ENCODE peak calls at places on chromosomes 2 and 18, in six cellular contexts. J is prostate gland; M is Peyer's patch; V is A673; P is MM.1S; A is CD8-positive, alpha-beta T cell. C is an unnamed sample.

GRCh38 chr2:133557624-133558023 is 10.6 kb downstream of the NCKAP5 start:
- DNase-seq in V (no peak), M (no peak), A (no peak), P (no peak), J (no peak), C (no peak)

GRCh38 chr2:233267516-233268245 is 16.2 kb downstream of the ATG16L1 start:
- DNase-seq in M (peak; percentile 96), P (peak; percentile 92), A (peak; percentile 77), V (no peak), J (no peak), C (peak; percentile 49)

GRCh38 chr2:48209214-48209885 is 303.1 kb upstream of the FBXO11 start:
- DNase-seq in V (peak; percentile 67), J (no peak), A (no peak), P (no peak), M (no peak), C (no peak)

GRCh38 chr2:216139884-216140283 is 30.7 kb downstream of the XRCC5 start:
- DNase-seq in J (no peak), V (peak; percentile 25), M (peak; percentile 26), P (peak; percentile 39), A (peak; percentile 21), C (peak; percentile 55)

GRCh38 chr18:39340418-39340817 is 1774.8 kb upstream of the CELF4 start:
- DNase-seq in A (no peak), J (no peak), P (no peak), M (no peak), V (no peak), C (no peak)

GRCh38 chr18:50863840-50864239 is 15.1 kb upstream of the ME2 start:
- DNase-seq in J (no peak), A (no peak), M (no peak), V (no peak), P (no peak), C (no peak)

GRCh38 chr2:38533180-38533579 is 69.5 kb downstream of the HNRNPLL start:
- DNase-seq in M (peak; percentile 77), A (no peak), J (no peak), P (peak; percentile 90), V (no peak), C (no peak)

GRCh38 chr18:46917808-46918600 is 602 bp downstream of the KATNAL2 start:
- DNase-seq in V (peak; percentile 35), M (peak; percentile 20), J (peak; percentile 12), P (no peak), A (no peak), C (peak; percentile 59)

GRCh38 chr2:62478093-62478580 is 27.9 kb downstream of the TMEM17 start:
- DNase-seq in P (no peak), A (no peak), V (no peak), M (no peak), J (peak; percentile 32), C (peak; percentile 22)

GRCh38 chr18:59899298-59900221 is at the start of gene PMAIP1:
- DNase-seq in V (peak; percentile 94), J (peak; percentile 92), A (peak; percentile 79), M (peak; percentile 90), P (peak; percentile 79), C (peak; percentile 92)

GRCh38 chr18:50218432-50219197 is 23.7 kb upstream of the MYO5B start:
- DNase-seq in V (peak; percentile 20), J (no peak), A (peak; percentile 39), P (peak; percentile 54), M (peak; percentile 31), C (no peak)

GRCh38 chr2:54635554-54636152 is 87.8 kb upstream of the EML6 start:
- DNase-seq in A (no peak), V (no peak), J (no peak), M (no peak), P (no peak), C (no peak)

GRCh38 chr18:48621815-48622555 is 83.2 kb downstream of the CTIF start:
- DNase-seq in J (no peak), M (no peak), V (no peak), P (no peak), A (no peak), C (no peak)

GRCh38 chr2:12463189-12463588 is 253.5 kb upstream of the TRIB2 start:
- DNase-seq in J (no peak), V (peak; percentile 10), A (no peak), M (no peak), P (no peak), C (no peak)

GRCh38 chr18:3037423-3037915 is 24.5 kb upstream of the LPIN2 start:
- DNase-seq in A (no peak), J (peak; percentile 39), P (peak; percentile 94), M (peak; percentile 30), V (no peak), C (no peak)

GRCh38 chr2:232937278-232937906 is 67.3 kb downstream of the SNORC start:
- DNase-seq in V (no peak), M (no peak), J (no peak), A (no peak), P (no peak), C (no peak)

GRCh38 chr2:128284037-128284441 is 34.6 kb downstream of the HS6ST1 start:
- DNase-seq in J (no peak), M (no peak), A (no peak), P (no peak), V (no peak), C (peak; percentile 29)

GRCh38 chr18:50151876-50152275 is 43.1 kb downstream of the MYO5B start:
- DNase-seq in M (no peak), J (no peak), P (no peak), A (no peak), V (peak; percentile 19), C (no peak)

GRCh38 chr2:11379558-11379957 is 35.1 kb upstream of the ROCK2 start:
- DNase-seq in V (peak; percentile 59), J (peak; percentile 48), A (no peak), P (no peak), M (no peak), C (no peak)

GRCh38 chr2:24164416-24164973 is 10.4 kb upstream of the FAM228A start:
- DNase-seq in J (no peak), M (peak; percentile 62), A (peak; percentile 41), V (peak; percentile 30), P (peak; percentile 38), C (no peak)

GRCh38 chr2:127386764-127387654 is 766 bp downstream of the MAP3K2 start:
- DNase-seq in A (peak; percentile 82), V (peak; percentile 92), J (peak; percentile 74), P (peak; percentile 92), M (peak; percentile 87), C (peak; percentile 86)

GRCh38 chr2:120734930-120735611 is 597 bp upstream of the GLI2 start:
- DNase-seq in M (no peak), V (no peak), A (no peak), J (no peak), P (no peak), C (no peak)

GRCh38 chr2:108383146-108383830 is 5.5 kb downstream of the SULT1C4 start:
- DNase-seq in P (no peak), V (no peak), J (no peak), A (no peak), M (no peak), C (no peak)

GRCh38 chr2:23602113-23602512 is 217.1 kb downstream of the KLHL29 start:
- DNase-seq in P (no peak), V (peak; percentile 77), A (no peak), M (no peak), J (no peak), C (no peak)

GRCh38 chr2:160221391-160222276 is 21.6 kb upstream of the ITGB6 start:
- DNase-seq in A (no peak), M (no peak), V (no peak), J (peak; percentile 43), P (no peak), C (peak; percentile 87)

GRCh38 chr2:88199912-88200682 is 30.0 kb downstream of the THNSL2 start:
- DNase-seq in V (no peak), J (no peak), P (no peak), A (peak; percentile 10), M (peak; percentile 25), C (no peak)

GRCh38 chr2:144131042-144131441 is 388.9 kb downstream of the ZEB2 start:
- DNase-seq in V (no peak), P (no peak), A (no peak), M (no peak), J (no peak), C (no peak)

GRCh38 chr2:234863043-234863934 is 88.5 kb upstream of the SH3BP4 start:
- DNase-seq in V (no peak), M (no peak), P (no peak), A (no peak), J (peak; percentile 64), C (peak; percentile 35)

GRCh38 chr18:35634376-35634775 is 52.8 kb downstream of the GALNT1 start:
- DNase-seq in J (no peak), P (no peak), V (no peak), A (no peak), M (no peak), C (no peak)

GRCh38 chr18:62524443-62525200 is 1.8 kb downstream of the ZCCHC2 start:
- DNase-seq in P (peak; percentile 42), A (peak; percentile 63), M (peak; percentile 61), J (peak; percentile 58), V (peak; percentile 42), C (peak; percentile 69)
- H3K4me3 ChIP-seq in P (peak overlapping the region; percentile 63), A (peak overlapping the region; percentile 86), M (peak overlapping the region; percentile 85), J (peak overlapping the region; percentile 84), V (peak overlapping the region; percentile 88), C (peak overlapping the region; percentile 86)

GRCh38 chr18:28588884-28589549 is 412.1 kb upstream of the CDH2 start:
- DNase-seq in M (no peak), V (no peak), J (no peak), A (no peak), P (no peak), C (no peak)

DNA sequence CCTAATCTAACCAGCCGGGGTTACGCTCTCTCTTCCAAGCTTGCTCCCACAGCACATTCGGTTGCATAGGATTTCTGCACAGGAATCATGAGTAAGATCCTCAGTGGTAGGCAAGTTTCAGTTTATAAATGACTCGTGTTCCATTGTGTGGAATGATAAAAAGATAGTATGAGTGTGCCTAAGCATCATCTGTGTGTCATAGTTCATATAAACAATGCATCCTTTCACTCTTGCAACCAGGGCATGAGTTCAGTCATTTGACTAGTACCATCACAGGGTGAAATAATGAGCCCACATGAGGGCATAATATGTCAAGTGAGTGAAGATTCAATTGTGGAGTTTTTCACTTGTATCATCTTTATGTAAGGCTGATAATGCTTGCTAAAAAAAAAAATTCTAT is 417.1 kb upstream of the CDH2 start:
- DNase-seq in A (no peak), J (no peak), M (no peak), V (no peak), P (no peak), C (no peak)
- TF ChIP-seq CTCF in A (no peak), J (no peak), M (no peak), V (no peak), P (no peak), C (no peak)

DNA sequence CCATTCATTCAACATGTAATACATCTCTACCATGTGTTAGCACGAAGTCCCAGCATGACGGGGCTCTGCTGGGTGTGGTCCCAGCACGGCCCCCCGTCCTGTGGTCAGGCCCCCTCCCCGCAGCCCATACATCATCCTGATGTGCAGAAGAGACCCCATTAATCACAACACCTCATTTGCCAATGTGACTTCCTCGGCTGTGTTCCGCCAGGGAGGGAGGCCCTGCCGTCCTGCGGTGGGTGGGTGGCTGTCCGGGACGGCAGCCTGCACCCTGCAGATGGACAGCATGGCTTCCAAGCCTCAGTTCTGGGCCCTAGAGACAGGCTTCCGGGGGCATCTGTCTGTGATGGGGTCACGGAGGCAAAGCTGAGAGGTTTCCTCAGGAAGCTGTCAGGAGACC is 254.0 kb downstream of the CYP26B1 start:
- DNase-seq in P (no peak), A (no peak), M (no peak), J (no peak), V (no peak), C (no peak)
- H3K4me1 ChIP-seq in P (no peaks in the 10 kb centered on the region), A (no peaks in the 10 kb centered on the region), M (no peaks in the 10 kb centered on the region), J (no peaks in the 10 kb centered on the region), V (no peaks in the 10 kb centered on the region), C (no peaks in the 10 kb centered on the region)

GRCh38 chr2:105794926-105795574 is 50.3 kb downstream of the NCK2 start:
- DNase-seq in J (no peak), M (no peak), P (peak; percentile 25), A (no peak), V (no peak), C (no peak)
- H3K4me3 ChIP-seq in J (no peak overlapping the region), M (no peak overlapping the region), P (peak overlapping the region; percentile 40), A (peak overlapping the region; percentile 14), V (no peak overlapping the region), C (no peak overlapping the region)